ENCODE peak calls at places on chromosomes 4 and X, in five cellular contexts. S is lung, H is ovary, W is A549, K is tibial artery. X is an unnamed sample.

GRCh38 chr4:48018112-48018511 is 1.5 kb downstream of the NIPAL1 start:
- DNase-seq in K (no peak), W (no peak), S (no peak), H (no peak), X (no peak)

GRCh38 chr4:112765317-112765989 is 128.5 kb downstream of the LARP7 start:
- DNase-seq in H (no peak), W (peak), S (no peak), K (no peak), X (no peak)

GRCh38 chr4:7876096-7876993 is 63.3 kb downstream of the AFAP1 start:
- DNase-seq in H (no peak), W (peak), K (no peak), S (no peak), X (no peak)

GRCh38 chr4:139223682-139224317 is 46.8 kb upstream of the ELF2 start:
- DNase-seq in H (no peak), S (no peak), K (peak), W (no peak), X (no peak)

GRCh38 chrX:48791063-48791820 is 4.9 kb downstream of the GATA1 start:
- DNase-seq in S (no peak), H (no peak), K (no peak), W (no peak), X (no peak)

GRCh38 chr4:132863619-132864018 is 285.5 kb upstream of the PCDH10 start:
- DNase-seq in W (no peak), H (no peak), K (no peak), S (no peak), X (no peak)

GRCh38 chr4:71828450-71828849 is 44.6 kb upstream of the GC start:
- DNase-seq in K (no peak), H (no peak), S (no peak), W (no peak), X (no peak)

GRCh38 chr4:140071806-140072205 is 82.2 kb downstream of the MAML3 start:
- DNase-seq in H (no peak), W (no peak), S (no peak), K (no peak), X (no peak)

GRCh38 chr4:11691236-11691635 is 262.5 kb upstream of the HS3ST1 start:
- DNase-seq in W (no peak), H (no peak), S (no peak), K (no peak), X (no peak)

GRCh38 chr4:26866781-26867180 is 6.1 kb downstream of the STIM2 start:
- DNase-seq in W (no peak), K (no peak), S (no peak), H (no peak), X (no peak)

GRCh38 chr4:113449407-113449974 is 312.0 kb downstream of the CAMK2D start:
- DNase-seq in S (no peak), W (no peak), K (no peak), H (no peak), X (no peak)

GRCh38 chrX:135327299-135327698 is 18.0 kb downstream of the ETDC start:
- DNase-seq in W (peak), H (no peak), S (no peak), K (no peak), X (no peak)

GRCh38 chr4:1493540-1494287 is 87.5 kb upstream of the NKX1-1 start:
- DNase-seq in H (no peak), S (no peak), W (no peak), K (peak), X (no peak)

GRCh38 chr4:10691651-10692050 is 7.1 kb upstream of the CLNK start:
- DNase-seq in K (no peak), W (no peak), H (no peak), S (no peak), X (no peak)

GRCh38 chrX:31608651-31609050 is 536.8 kb upstream of the FTHL17 start:
- DNase-seq in K (no peak), S (no peak), H (no peak), W (no peak), X (no peak)

GRCh38 chrX:70922776-70923473 is 8.0 kb downstream of the SLC7A3 start:
- DNase-seq in H (no peak), S (no peak), W (no peak), K (no peak), X (no peak)

GRCh38 chrX:20218809-20219505 is 47.8 kb downstream of the RPS6KA3 start:
- DNase-seq in W (peak), S (no peak), H (no peak), K (no peak), X (no peak)

GRCh38 chrX:19535481-19535880 is 20.2 kb upstream of the MAP3K15 start:
- DNase-seq in K (no peak), W (peak), S (no peak), H (no peak), X (no peak)

GRCh38 chr4:24103434-24104168 is 213.8 kb upstream of the PPARGC1A start:
- DNase-seq in K (no peak), H (no peak), W (no peak), S (no peak), X (no peak)

GRCh38 chr4:125728568-125728967 is 413.8 kb downstream of the FAT4 start:
- DNase-seq in S (peak), H (no peak), K (no peak), W (peak), X (no peak)

GRCh38 chrX:122091571-122091970 is 1044.2 kb downstream of the GLUD2 start:
- DNase-seq in S (no peak), W (no peak), K (no peak), H (no peak), X (no peak)

GRCh38 chr4:183966371-183966770 is 61.3 kb downstream of the STOX2 start:
- DNase-seq in H (no peak), S (no peak), W (no peak), K (no peak), X (no peak)

GRCh38 chr4:6854098-6854744 is 55.4 kb upstream of the TBC1D14 start:
- DNase-seq in W (no peak), K (no peak), H (no peak), S (no peak), X (no peak)

GRCh38 chrX:115898382-115899001 is 272.1 kb upstream of the AGTR2 start:
- DNase-seq in H (peak), W (peak), K (no peak), S (peak), X (no peak)

GRCh38 chr4:151321586-151321985 is 3.8 kb downstream of the SH3D19 start:
- DNase-seq in H (no peak), S (no peak), K (no peak), W (no peak), X (no peak)
- TF ChIP-seq CTCF in H (no peak), S (no peak), K (no peak), W (no peak), X (no peak)

GRCh38 chr4:53194727-53195126 is 171.1 kb downstream of the SCFD2 start:
- DNase-seq in W (no peak), S (no peak), H (no peak), K (no peak), X (no peak)

GRCh38 chr4:53199356-53199755 is 166.5 kb downstream of the SCFD2 start:
- DNase-seq in K (no peak), H (no peak), S (no peak), W (no peak), X (no peak)

GRCh38 chr4:53196195-53196641 is 169.6 kb downstream of the SCFD2 start:
- DNase-seq in K (no peak), S (no peak), H (no peak), W (no peak), X (no peak)

GRCh38 chr4:53196872-53197759 is 168.7 kb downstream of the SCFD2 start:
- DNase-seq in W (peak), K (no peak), S (no peak), H (no peak), X (no peak)

DNA sequence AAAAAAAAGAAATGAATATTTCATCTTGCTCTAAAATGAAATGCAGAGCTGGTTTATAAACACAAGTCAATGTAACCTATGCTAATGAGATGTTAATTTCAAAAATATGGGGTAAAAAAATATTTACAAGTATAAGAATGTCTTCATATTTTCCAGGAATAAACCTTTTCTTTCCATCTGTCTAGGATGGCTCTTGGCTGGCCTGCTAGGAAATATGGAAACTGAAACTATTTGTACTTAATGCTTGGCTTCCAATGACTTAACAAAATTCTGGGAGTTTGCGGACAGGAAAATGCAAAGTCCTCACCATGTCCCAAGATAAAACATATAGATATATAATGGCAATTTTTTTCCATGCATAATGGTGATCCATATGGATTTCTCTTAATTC is 168.1 kb downstream of the SCFD2 start:
- DNase-seq in W (no peak), K (no peak), H (no peak), S (no peak), X (no peak)
- TF ChIP-seq CTCF in W (no peak), K (no peak), H (no peak), S (no peak), X (no peak)

DNA sequence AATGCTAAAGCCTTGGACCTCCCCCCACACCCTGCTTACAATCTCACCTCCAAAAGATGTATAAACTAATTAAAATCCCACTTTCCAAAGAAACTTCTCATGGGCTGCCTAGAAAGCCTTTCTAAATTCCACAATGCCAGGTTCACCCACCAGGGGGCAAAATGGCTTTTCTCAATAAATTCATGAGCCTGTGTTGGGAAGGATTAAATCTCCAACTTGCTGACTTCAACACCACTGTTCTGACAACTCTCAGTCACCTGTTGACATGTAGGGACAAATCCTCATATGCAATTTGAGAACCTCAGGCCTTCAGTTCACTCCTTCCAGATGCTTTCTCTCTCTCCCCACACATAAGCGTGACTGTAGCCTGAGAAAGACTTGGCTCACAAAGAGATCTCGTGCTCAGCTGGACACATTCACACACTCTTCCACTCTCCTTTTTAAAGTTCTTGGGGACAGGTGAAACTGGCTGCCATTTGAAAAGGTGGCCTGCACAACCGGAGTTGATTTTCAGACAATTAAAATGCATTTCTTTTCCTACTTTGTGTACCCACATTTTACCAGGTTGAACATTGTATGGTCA is 88.6 kb upstream of the PRPS2 start:
- DNase-seq in K (no peak), S (no peak), H (no peak), W (peak), X (no peak)
- TF ChIP-seq CTCF in K (no peak), S (no peak), H (no peak), W (peak), X (peak)

GRCh38 chrX:132277953-132278614 is 58.8 kb upstream of the RAP2C start:
- DNase-seq in K (no peak), H (no peak), S (no peak), W (no peak), X (no peak)
- TF ChIP-seq CTCF in K (no peak), H (no peak), S (no peak), W (no peak), X (no peak)

GRCh38 chr4:153788419-153789276 is at the start of gene SFRP2:
- DNase-seq in K (no peak), H (no peak), W (no peak), S (no peak), X (no peak)

GRCh38 chr4:153792893-153793227 is 4.0 kb upstream of the SFRP2 start:
- DNase-seq in H (no peak), W (no peak), K (no peak), S (no peak), X (no peak)

GRCh38 chr4:153792007-153792892 is 3.4 kb upstream of the SFRP2 start:
- DNase-seq in K (peak), W (peak), H (no peak), S (peak), X (peak)

GRCh38 chr4:153789741-153790651 is 1.1 kb upstream of the SFRP2 start:
- DNase-seq in W (no peak), S (no peak), K (no peak), H (no peak), X (no peak)

GRCh38 chr4:153790962-153791551 is 2.2 kb upstream of the SFRP2 start:
- DNase-seq in K (no peak), H (no peak), W (peak), S (no peak), X (peak)
- TF ChIP-seq CTCF in K (no peak), H (no peak), W (no peak), S (no peak), X (peak)

GRCh38 chrX:21972046-21972445 is 31.5 kb downstream of the SMS start:
- DNase-seq in W (no peak), H (no peak), S (no peak), K (no peak), X (no peak)

GRCh38 chrX:21974011-21974385 is 33.5 kb downstream of the SMS start:
- DNase-seq in H (no peak), W (no peak), S (no peak), K (no peak), X (no peak)

GRCh38 chrX:21975242-21975641 is 34.7 kb downstream of the SMS start:
- DNase-seq in K (no peak), S (no peak), H (no peak), W (no peak), X (no peak)

GRCh38 chrX:21973321-21974010 is 33.0 kb downstream of the SMS start:
- DNase-seq in W (no peak), K (no peak), S (no peak), H (no peak), X (no peak)

DNA sequence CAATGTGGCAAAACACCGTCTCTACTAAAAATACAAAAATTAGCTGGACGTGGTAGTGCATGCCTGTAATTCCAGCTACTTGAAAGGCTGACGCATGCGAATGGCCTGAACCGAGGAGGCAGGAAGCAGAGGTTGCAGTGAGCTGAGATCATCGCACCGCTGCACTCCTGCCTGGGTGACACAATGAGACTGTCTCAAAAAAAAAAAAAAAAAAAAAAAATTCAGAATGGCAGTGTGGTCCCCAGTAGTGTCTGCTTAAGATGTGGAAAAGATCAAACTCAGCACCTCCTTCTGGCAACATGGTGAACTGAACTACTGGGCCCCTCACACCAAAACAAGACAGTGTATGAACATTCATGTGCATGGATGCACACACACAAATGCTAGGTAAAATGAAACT is 32.2 kb downstream of the SMS start:
- DNase-seq in H (no peak), W (peak), K (no peak), S (no peak), X (no peak)
- TF ChIP-seq CTCF in H (no peak), W (peak), K (no peak), S (no peak), X (peak)

DNA sequence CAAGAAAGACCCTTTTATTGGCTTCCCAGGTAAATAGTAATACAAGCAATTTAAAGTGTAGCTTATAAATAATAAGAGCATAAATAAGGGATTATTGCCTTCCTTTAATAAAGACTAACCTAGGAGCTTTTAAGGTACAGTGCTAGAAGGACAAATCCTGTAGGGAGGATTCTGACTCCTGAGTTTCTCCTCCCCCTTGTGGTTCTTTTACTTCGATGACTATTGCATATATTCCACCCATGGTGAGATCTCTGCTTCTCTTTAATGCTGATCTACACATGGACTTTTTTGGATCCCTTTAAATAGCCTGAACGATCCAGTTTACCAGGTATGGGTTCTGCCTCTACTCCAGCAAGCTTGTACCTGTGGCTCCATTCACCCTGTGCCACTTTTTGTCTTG is 2.5 kb downstream of the GALNT7 start:
- DNase-seq in W (peak), S (no peak), K (no peak), H (no peak), X (no peak)
- TF ChIP-seq CTCF in W (peak), S (no peak), K (no peak), H (no peak), X (peak)

GRCh38 chrX:94830717-94831116 is 1156.7 kb downstream of the FAM133A start:
- DNase-seq in W (no peak), H (no peak), S (no peak), K (no peak), X (no peak)

GRCh38 chrX:94834226-94834625 is 1160.2 kb downstream of the FAM133A start:
- DNase-seq in K (no peak), S (no peak), W (no peak), H (no peak), X (no peak)

GRCh38 chrX:94831364-94831763 is 1157.4 kb downstream of the FAM133A start:
- DNase-seq in W (peak), S (no peak), H (no peak), K (no peak), X (no peak)
- TF ChIP-seq CTCF in W (peak), S (no peak), H (no peak), K (no peak), X (peak)

DNA sequence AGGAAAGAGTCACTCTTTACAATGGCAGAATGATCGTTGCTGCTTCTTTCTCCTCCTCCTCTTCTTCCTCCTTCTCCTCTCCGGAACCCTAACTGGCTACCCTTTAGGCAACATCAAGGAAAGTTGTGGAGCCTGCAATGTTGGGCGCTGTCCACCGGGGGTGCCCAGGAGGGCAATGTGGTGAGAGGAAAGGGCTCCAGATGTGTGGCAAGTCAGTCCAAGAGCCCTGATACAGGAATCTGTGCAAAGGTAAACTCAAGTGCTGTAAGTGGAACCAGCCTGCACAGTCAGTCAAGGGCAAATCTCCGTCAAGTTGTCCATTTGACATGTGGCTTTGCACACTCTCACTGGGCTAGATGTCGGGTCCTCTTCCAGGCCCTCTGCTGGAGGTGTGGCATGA is 2.8 kb downstream of the RTL5 start:
- DNase-seq in K (no peak), W (peak), H (no peak), S (no peak), X (no peak)
- TF ChIP-seq CTCF in K (no peak), W (peak), H (no peak), S (no peak), X (peak)

X was measured in progenitor cell of endocrine pancreas.